ENCODE peak calls at places on chromosomes 7 and 10, in nine cellular contexts. One of them, this sample, is unnamed.

GRCh38 chr10:24694086-24694485 is 29.6 kb downstream of the ARHGAP21 start:
- DNase-seq in HTR-8/SVneo: no peak
- DNase-seq in epithelial cell of esophagus: no peak
- DNase-seq in activated CD8-positive, alpha-beta memory T cell treated with anti-CD3 and anti-CD28 coated beads, Interleukin-2, amount 50 U/mL, for 4 hours: no peak
- DNase-seq in retina: no peak
- DNase-seq in coronary artery: no peak
- DNase-seq in foreskin fibroblast: no peak
- DNase-seq in NB4: no peak
- DNase-seq in activated T-cell treated with anti-CD3 and anti-CD28 coated beads, Interleukin-2, amount 50 U/mL, for 4 hours: no peak
- DNase-seq in this sample: no peak

GRCh38 chr10:32371101-32371500 is 24.1 kb upstream of the EPC1 start:
- DNase-seq in epithelial cell of esophagus: no peak
- DNase-seq in foreskin fibroblast: no peak
- DNase-seq in activated CD8-positive, alpha-beta memory T cell treated with anti-CD3 and anti-CD28 coated beads, Interleukin-2, amount 50 U/mL, for 4 hours: no peak
- DNase-seq in coronary artery: no peak
- DNase-seq in HTR-8/SVneo: no peak
- DNase-seq in NB4: no peak
- DNase-seq in retina: no peak
- DNase-seq in activated T-cell treated with anti-CD3 and anti-CD28 coated beads, Interleukin-2, amount 50 U/mL, for 4 hours: no peak
- DNase-seq in this sample: no peak

GRCh38 chr7:71308105-71308504 is 176.2 kb downstream of the GALNT17 start:
- DNase-seq in NB4: no peak
- DNase-seq in coronary artery: peak
- DNase-seq in HTR-8/SVneo: no peak
- DNase-seq in activated CD8-positive, alpha-beta memory T cell treated with anti-CD3 and anti-CD28 coated beads, Interleukin-2, amount 50 U/mL, for 4 hours: no peak
- DNase-seq in foreskin fibroblast: no peak
- DNase-seq in retina: no peak
- DNase-seq in activated T-cell treated with anti-CD3 and anti-CD28 coated beads, Interleukin-2, amount 50 U/mL, for 4 hours: no peak
- DNase-seq in epithelial cell of esophagus: no peak
- DNase-seq in this sample: no peak

GRCh38 chr7:96723622-96724021 is 14.0 kb upstream of the SEM1 start:
- DNase-seq in activated T-cell treated with anti-CD3 and anti-CD28 coated beads, Interleukin-2, amount 50 U/mL, for 4 hours: no peak
- DNase-seq in retina: no peak
- DNase-seq in HTR-8/SVneo: no peak
- DNase-seq in activated CD8-positive, alpha-beta memory T cell treated with anti-CD3 and anti-CD28 coated beads, Interleukin-2, amount 50 U/mL, for 4 hours: no peak
- DNase-seq in epithelial cell of esophagus: peak
- DNase-seq in NB4: no peak
- DNase-seq in foreskin fibroblast: peak
- DNase-seq in coronary artery: no peak
- DNase-seq in this sample: no peak

GRCh38 chr10:11234857-11235640 is 217.4 kb downstream of the CELF2 start:
- DNase-seq in epithelial cell of esophagus: no peak
- DNase-seq in foreskin fibroblast: peak
- DNase-seq in HTR-8/SVneo: no peak
- DNase-seq in activated T-cell treated with anti-CD3 and anti-CD28 coated beads, Interleukin-2, amount 50 U/mL, for 4 hours: no peak
- DNase-seq in retina: no peak
- DNase-seq in activated CD8-positive, alpha-beta memory T cell treated with anti-CD3 and anti-CD28 coated beads, Interleukin-2, amount 50 U/mL, for 4 hours: no peak
- DNase-seq in NB4: no peak
- DNase-seq in coronary artery: no peak
- DNase-seq in this sample: no peak

GRCh38 chr10:43236176-43236850 is 30.6 kb downstream of the RASGEF1A start:
- DNase-seq in retina: no peak
- DNase-seq in NB4: no peak
- DNase-seq in epithelial cell of esophagus: no peak
- DNase-seq in HTR-8/SVneo: no peak
- DNase-seq in coronary artery: no peak
- DNase-seq in activated CD8-positive, alpha-beta memory T cell treated with anti-CD3 and anti-CD28 coated beads, Interleukin-2, amount 50 U/mL, for 4 hours: peak
- DNase-seq in activated T-cell treated with anti-CD3 and anti-CD28 coated beads, Interleukin-2, amount 50 U/mL, for 4 hours: peak
- DNase-seq in foreskin fibroblast: no peak
- DNase-seq in this sample: no peak

GRCh38 chr7:51255536-51256243 is 60.9 kb downstream of the COBL start:
- DNase-seq in epithelial cell of esophagus: peak
- DNase-seq in activated T-cell treated with anti-CD3 and anti-CD28 coated beads, Interleukin-2, amount 50 U/mL, for 4 hours: no peak
- DNase-seq in foreskin fibroblast: no peak
- DNase-seq in NB4: no peak
- DNase-seq in retina: no peak
- DNase-seq in HTR-8/SVneo: no peak
- DNase-seq in activated CD8-positive, alpha-beta memory T cell treated with anti-CD3 and anti-CD28 coated beads, Interleukin-2, amount 50 U/mL, for 4 hours: no peak
- DNase-seq in coronary artery: no peak
- DNase-seq in this sample: no peak

GRCh38 chr10:129365767-129366400 is 101.2 kb upstream of the MGMT start:
- DNase-seq in activated CD8-positive, alpha-beta memory T cell treated with anti-CD3 and anti-CD28 coated beads, Interleukin-2, amount 50 U/mL, for 4 hours: no peak
- DNase-seq in coronary artery: no peak
- DNase-seq in NB4: peak
- DNase-seq in retina: no peak
- DNase-seq in activated T-cell treated with anti-CD3 and anti-CD28 coated beads, Interleukin-2, amount 50 U/mL, for 4 hours: no peak
- DNase-seq in HTR-8/SVneo: no peak
- DNase-seq in foreskin fibroblast: no peak
- DNase-seq in epithelial cell of esophagus: no peak
- DNase-seq in this sample: no peak

GRCh38 chr10:96212911-96213310 is 58.5 kb downstream of the BLNK start:
- DNase-seq in coronary artery: no peak
- DNase-seq in HTR-8/SVneo: no peak
- DNase-seq in foreskin fibroblast: no peak
- DNase-seq in retina: no peak
- DNase-seq in epithelial cell of esophagus: no peak
- DNase-seq in activated CD8-positive, alpha-beta memory T cell treated with anti-CD3 and anti-CD28 coated beads, Interleukin-2, amount 50 U/mL, for 4 hours: no peak
- DNase-seq in activated T-cell treated with anti-CD3 and anti-CD28 coated beads, Interleukin-2, amount 50 U/mL, for 4 hours: no peak
- DNase-seq in NB4: no peak
- DNase-seq in this sample: no peak

GRCh38 chr7:124702385-124702784 is 63.2 kb downstream of the GPR37 start:
- DNase-seq in coronary artery: no peak
- DNase-seq in retina: no peak
- DNase-seq in foreskin fibroblast: peak
- DNase-seq in activated T-cell treated with anti-CD3 and anti-CD28 coated beads, Interleukin-2, amount 50 U/mL, for 4 hours: no peak
- DNase-seq in activated CD8-positive, alpha-beta memory T cell treated with anti-CD3 and anti-CD28 coated beads, Interleukin-2, amount 50 U/mL, for 4 hours: no peak
- DNase-seq in HTR-8/SVneo: no peak
- DNase-seq in NB4: no peak
- DNase-seq in epithelial cell of esophagus: peak
- DNase-seq in this sample: no peak

GRCh38 chr10:45811075-45811474 is 36.2 kb downstream of the AGAP4 start:
- DNase-seq in coronary artery: no peak
- DNase-seq in foreskin fibroblast: no peak
- DNase-seq in retina: no peak
- DNase-seq in activated T-cell treated with anti-CD3 and anti-CD28 coated beads, Interleukin-2, amount 50 U/mL, for 4 hours: no peak
- DNase-seq in activated CD8-positive, alpha-beta memory T cell treated with anti-CD3 and anti-CD28 coated beads, Interleukin-2, amount 50 U/mL, for 4 hours: no peak
- DNase-seq in NB4: peak
- DNase-seq in HTR-8/SVneo: no peak
- DNase-seq in epithelial cell of esophagus: no peak
- DNase-seq in this sample: no peak

GRCh38 chr7:75937958-75938786 is 23.2 kb downstream of the POR start:
- DNase-seq in retina: peak
- DNase-seq in NB4: peak
- DNase-seq in HTR-8/SVneo: no peak
- DNase-seq in activated T-cell treated with anti-CD3 and anti-CD28 coated beads, Interleukin-2, amount 50 U/mL, for 4 hours: no peak
- DNase-seq in foreskin fibroblast: peak
- DNase-seq in activated CD8-positive, alpha-beta memory T cell treated with anti-CD3 and anti-CD28 coated beads, Interleukin-2, amount 50 U/mL, for 4 hours: no peak
- DNase-seq in coronary artery: peak
- DNase-seq in epithelial cell of esophagus: peak
- DNase-seq in this sample: peak

This sample was measured in DMS53.